ENCODE peak calls at places on chromosomes 7 and 10, in four cellular contexts. Y is left ventricle myocardium inferior, H is fibroblast of pulmonary artery, W is GM10248. F is an unnamed sample.

GRCh38 chr7:16524332-16524731 is 2.3 kb upstream of the LRRC72 start:
- DNase-seq in Y (no peak), H (no peak), W (no peak), F (no peak)

GRCh38 chr7:105623906-105624305 is 42.6 kb upstream of the EFCAB10 start:
- DNase-seq in Y (no peak), H (no peak), W (no peak), F (no peak)

GRCh38 chr7:122803323-122803722 is 82.9 kb downstream of the CADPS2 start:
- DNase-seq in Y (no peak), H (peak; percentile 57), W (no peak), F (no peak)

GRCh38 chr10:58508316-58508715 is 4.4 kb upstream of the BICC1 start:
- DNase-seq in Y (no peak), H (peak; percentile 63), W (no peak), F (no peak)

GRCh38 chr7:50730459-50731400 is 52.0 kb downstream of the GRB10 start:
- DNase-seq in Y (no peak), H (peak; percentile 8), W (no peak), F (no peak)

GRCh38 chr7:1752771-1753562 is 82.9 kb downstream of the ELFN1 start:
- DNase-seq in Y (no peak), H (no peak), W (no peak), F (no peak)

GRCh38 chr10:76902949-76903348 is 734.7 kb downstream of the KCNMA1 start:
- DNase-seq in Y (peak; percentile 67), H (peak; percentile 17), W (no peak), F (peak; percentile 43)

GRCh38 chr10:37434091-37434490 is 308.7 kb downstream of the ANKRD30A start:
- DNase-seq in Y (no peak), H (peak; percentile 3), W (no peak), F (no peak)

GRCh38 chr10:17617031-17617911 is at the start of gene HACD1:
- DNase-seq in Y (peak; percentile 74), H (peak; percentile 58), W (peak; percentile 62), F (peak; percentile 76)

GRCh38 chr10:116133641-116134040 is 139.4 kb downstream of the GFRA1 start:
- DNase-seq in Y (no peak), H (no peak), W (no peak), F (no peak)

GRCh38 chr7:194996-195829 is 2.8 kb downstream of the FAM20C start:
- DNase-seq in Y (no peak), H (peak; percentile 28), W (no peak), F (no peak)

GRCh38 chr7:150927954-150928340 is 50.2 kb downstream of the KCNH2 start:
- DNase-seq in Y (no peak), H (peak; percentile 22), W (no peak), F (no peak)

GRCh38 chr7:155527664-155528063 is 18.7 kb downstream of the CNPY1 start:
- DNase-seq in Y (no peak), H (no peak), W (no peak), F (no peak)

GRCh38 chr7:97480700-97481410 is 251.0 kb upstream of the TAC1 start:
- DNase-seq in Y (no peak), H (no peak), W (no peak), F (no peak)

GRCh38 chr7:73703985-73704639 is 15.4 kb downstream of the STX1A start:
- DNase-seq in Y (peak; percentile 45), H (peak; percentile 31), W (peak; percentile 71), F (no peak)

GRCh38 chr7:30654296-30655090 is 27.8 kb downstream of the CRHR2 start:
- DNase-seq in Y (no peak), H (no peak), W (no peak), F (no peak)

GRCh38 chr7:139947021-139947420 is 115.7 kb downstream of the PARP12 start:
- DNase-seq in Y (no peak), H (no peak), W (no peak), F (no peak)

GRCh38 chr10:54262726-54263125 is 538.3 kb downstream of the PCDH15 start:
- DNase-seq in Y (no peak), H (no peak), W (no peak), F (no peak)

GRCh38 chr7:17466201-17466600 is 167.7 kb downstream of the AHR start:
- DNase-seq in Y (no peak), H (no peak), W (no peak), F (no peak)

GRCh38 chr7:42552227-42552626 is 315.2 kb upstream of the GLI3 start:
- DNase-seq in Y (no peak), H (no peak), W (no peak), F (no peak)

GRCh38 chr10:110699859-110700468 is 55.8 kb downstream of the RBM20 start:
- DNase-seq in Y (no peak), H (no peak), W (no peak), F (no peak)

GRCh38 chr7:88401009-88401623 is 94.4 kb upstream of the STEAP4 start:
- DNase-seq in Y (no peak), H (peak; percentile 3), W (no peak), F (no peak)

GRCh38 chr7:128005117-128005516 is 26.1 kb downstream of the LRRC4 start:
- DNase-seq in Y (no peak), H (no peak), W (peak; percentile 24), F (no peak)

GRCh38 chr10:30630571-30630970 is 1.0 kb upstream of the LYZL2 start:
- DNase-seq in Y (no peak), H (peak; percentile 83), W (no peak), F (no peak)

GRCh38 chr10:91349381-91349780 is 60.8 kb upstream of the HECTD2 start:
- DNase-seq in Y (no peak), H (peak; percentile 98), W (no peak), F (no peak)

GRCh38 chr7:138099813-138100212 is 23.6 kb downstream of the AKR1D1 start:
- DNase-seq in Y (no peak), H (no peak), W (no peak), F (no peak)

GRCh38 chr7:137109966-137110930 is 233.3 kb downstream of the PTN start:
- DNase-seq in Y (no peak), H (peak; percentile 61), W (no peak), F (no peak)

GRCh38 chr7:1056785-1057410 is 12.6 kb downstream of the GPR146 start:
- DNase-seq in Y (no peak), H (no peak), W (no peak), F (no peak)

GRCh38 chr7:1086588-1087461 is 1.1 kb upstream of the GPER1 start:
- DNase-seq in Y (peak; percentile 74), H (peak; percentile 64), W (peak; percentile 90), F (peak; percentile 61)

GRCh38 chr7:1720325-1720724 is 50.2 kb downstream of the ELFN1 start:
- DNase-seq in Y (no peak), H (no peak), W (no peak), F (no peak)

GRCh38 chr10:26479766-26480492 is 41.8 kb downstream of the APBB1IP start:
- DNase-seq in Y (no peak), H (no peak), W (peak; percentile 32), F (no peak)

GRCh38 chr10:131155218-131155902 is 156.2 kb downstream of the TCERG1L start:
- DNase-seq in Y (no peak), H (no peak), W (no peak), F (no peak)

GRCh38 chr7:34138483-34138882 is 233.1 kb downstream of the BMPER start:
- DNase-seq in Y (no peak), H (no peak), W (no peak), F (no peak)

GRCh38 chr10:86046845-86047460 is 319.6 kb downstream of the GRID1 start:
- DNase-seq in Y (no peak), H (no peak), W (no peak), F (no peak)

GRCh38 chr7:47284691-47285246 is 297.1 kb downstream of the TNS3 start:
- DNase-seq in Y (no peak), H (no peak), W (no peak), F (no peak)

GRCh38 chr7:50212016-50212325 is 92.5 kb upstream of the IKZF1 start:
- DNase-seq in Y (no peak), H (no peak), W (no peak), F (no peak)

DNA sequence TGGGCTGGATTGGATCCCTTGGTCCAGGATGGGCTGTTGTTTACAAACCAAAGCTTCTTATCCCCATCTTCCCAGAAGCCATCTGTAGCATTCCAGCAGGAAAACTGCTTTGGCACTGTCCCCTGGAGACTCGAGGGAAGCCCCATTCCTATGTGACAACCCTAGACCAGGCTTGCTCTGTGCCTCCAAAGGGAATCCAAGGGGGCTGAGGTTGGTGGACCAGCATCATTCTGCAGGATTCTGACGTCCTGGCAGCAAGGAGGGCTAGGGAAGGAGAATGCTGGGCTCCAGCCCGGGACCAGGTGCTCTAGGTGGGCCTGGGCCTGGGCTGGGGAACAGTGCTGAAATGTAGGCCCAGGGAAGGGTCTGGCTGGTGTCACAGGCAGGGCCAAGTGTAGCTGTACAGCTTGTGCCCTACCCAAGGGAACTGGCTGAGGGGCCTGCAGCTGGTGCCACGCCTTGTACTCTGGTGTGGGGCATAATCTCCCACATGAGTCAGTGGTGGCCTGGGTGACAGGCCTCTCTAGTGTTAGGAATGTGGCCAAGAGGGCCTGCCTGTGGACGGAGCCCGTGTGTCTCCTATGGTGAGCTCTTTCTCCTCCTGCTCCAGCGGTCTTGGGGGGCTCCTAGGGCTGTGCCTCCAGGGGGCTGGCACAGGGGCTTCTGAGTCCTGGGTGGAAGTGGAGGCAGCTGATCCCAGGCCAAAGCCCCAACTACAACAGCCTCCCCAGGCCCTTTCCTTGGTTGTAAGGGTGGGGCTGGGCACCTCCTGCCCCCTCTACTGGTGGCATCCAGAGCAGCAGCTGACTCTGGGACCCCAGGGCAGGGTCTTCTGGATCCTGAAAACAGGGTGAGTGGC is 25.2 kb downstream of the TRIM8 start:
- DNase-seq in Y (peak; percentile 65), H (no peak), W (no peak), F (no peak)
- TF ChIP-seq CTCF in Y (peak; percentile 66), H (no peak), W (peak; percentile 32), F (peak; percentile 38)

GRCh38 chr10:19412531-19412930 is 363.9 kb downstream of the MALRD1 start:
- DNase-seq in Y (no peak), H (peak; percentile 56), W (no peak), F (no peak)

GRCh38 chr10:19408924-19409323 is 360.3 kb downstream of the MALRD1 start:
- DNase-seq in Y (no peak), H (no peak), W (no peak), F (no peak)

GRCh38 chr10:19416164-19416563 is 367.6 kb downstream of the MALRD1 start:
- DNase-seq in Y (no peak), H (no peak), W (no peak), F (no peak)

GRCh38 chr10:19411119-19411518 is 362.5 kb downstream of the MALRD1 start:
- DNase-seq in Y (no peak), H (no peak), W (no peak), F (no peak)
- TF ChIP-seq CTCF in Y (no peak), H (no peak), W (no peak), F (peak; percentile 19)

GRCh38 chr7:129213828-129214227 is 11.0 kb upstream of the AHCYL2 start:
- DNase-seq in Y (no peak), H (no peak), W (peak; percentile 43), F (no peak)
- TF ChIP-seq CTCF in Y (no peak), H (no peak), W (peak; percentile 58), F (no peak)

GRCh38 chr10:99799613-99800012 is 17.2 kb downstream of the ABCC2 start:
- DNase-seq in Y (no peak), H (no peak), W (no peak), F (no peak)
- TF ChIP-seq CTCF in Y (no peak), H (no peak), W (peak; percentile 4), F (no peak)

DNA sequence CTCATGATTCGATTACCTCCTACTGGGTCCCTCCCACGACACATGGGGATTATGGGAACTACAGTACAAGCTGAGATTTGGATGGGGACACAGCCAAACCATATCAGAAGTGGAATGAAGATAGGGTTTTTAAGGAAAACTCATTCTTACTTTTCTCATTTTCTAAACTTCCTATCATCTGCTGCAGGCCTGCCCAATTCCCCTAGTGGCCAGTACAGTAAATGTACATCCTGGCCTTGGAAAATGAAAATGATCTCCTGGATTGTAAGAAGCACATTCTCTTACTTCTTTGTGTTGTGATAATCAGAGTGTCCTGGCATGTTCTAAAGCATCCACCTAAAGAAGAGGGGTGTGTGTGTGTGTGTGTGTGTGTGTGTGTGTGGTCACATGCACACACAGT is 421.7 kb downstream of the LRMDA start:
- DNase-seq in Y (no peak), H (peak; percentile 6), W (no peak), F (no peak)
- TF ChIP-seq CTCF in Y (peak; percentile 37), H (peak; percentile 38), W (no peak), F (peak; percentile 54)